ENCODE peak calls at places on chromosomes 11 and 22, in nine cellular contexts. One of them, this sample, is unnamed.

GRCh38 chr11:548700-549603 is 11.6 kb downstream of the LMNTD2 start:
- DNase-seq in Calu3: no peak
- DNase-seq in HFFc6: no peak
- DNase-seq in T-cell: no peak
- DNase-seq in AG09309: no peak
- DNase-seq in nucleus accumbens: no peak
- DNase-seq in SHP77: no peak
- DNase-seq in cardiac muscle cell: no peak
- DNase-seq in neuronal stem cell: no peak
- DNase-seq in this sample: no peak

GRCh38 chr11:66070604-66071325 is 693 bp downstream of the PACS1 start:
- DNase-seq in Calu3: peak; percentile 30
- DNase-seq in HFFc6: peak; percentile 19
- DNase-seq in T-cell: no peak
- DNase-seq in AG09309: no peak
- DNase-seq in nucleus accumbens: peak; percentile 19
- DNase-seq in SHP77: no peak
- DNase-seq in cardiac muscle cell: peak; percentile 57
- DNase-seq in neuronal stem cell: no peak
- DNase-seq in this sample: no peak

GRCh38 chr11:119101759-119102423 is at the start of gene DPAGT1:
- DNase-seq in Calu3: peak; percentile 80
- DNase-seq in HFFc6: peak; percentile 97
- DNase-seq in T-cell: peak; percentile 78
- DNase-seq in AG09309: peak; percentile 82
- DNase-seq in nucleus accumbens: peak; percentile 87
- DNase-seq in SHP77: peak; percentile 97
- DNase-seq in cardiac muscle cell: peak; percentile 99
- DNase-seq in neuronal stem cell: peak; percentile 92
- DNase-seq in this sample: peak; percentile 84

GRCh38 chr22:25137577-25138525 is 61.8 kb upstream of the CRYBB3 start:
- DNase-seq in Calu3: no peak
- DNase-seq in HFFc6: no peak
- DNase-seq in T-cell: no peak
- DNase-seq in AG09309: no peak
- DNase-seq in nucleus accumbens: no peak
- DNase-seq in SHP77: no peak
- DNase-seq in cardiac muscle cell: no peak
- DNase-seq in neuronal stem cell: no peak
- DNase-seq in this sample: no peak

GRCh38 chr11:7969756-7970646 is 4.8 kb upstream of the NLRP10 start:
- DNase-seq in Calu3: no peak
- DNase-seq in HFFc6: peak; percentile 45
- DNase-seq in T-cell: no peak
- DNase-seq in AG09309: no peak
- DNase-seq in nucleus accumbens: no peak
- DNase-seq in SHP77: no peak
- DNase-seq in cardiac muscle cell: no peak
- DNase-seq in neuronal stem cell: no peak
- DNase-seq in this sample: no peak

GRCh38 chr22:16932577-16932976 is 75.4 kb downstream of the GAB4 start:
- DNase-seq in Calu3: no peak
- DNase-seq in HFFc6: no peak
- DNase-seq in T-cell: no peak
- DNase-seq in AG09309: no peak
- DNase-seq in nucleus accumbens: peak; percentile 1
- DNase-seq in SHP77: peak; percentile 32
- DNase-seq in cardiac muscle cell: no peak
- DNase-seq in neuronal stem cell: no peak
- DNase-seq in this sample: no peak

GRCh38 chr11:44855138-44855849 is 95.4 kb downstream of the TP53I11 start:
- DNase-seq in Calu3: no peak
- DNase-seq in HFFc6: no peak
- DNase-seq in T-cell: no peak
- DNase-seq in AG09309: no peak
- DNase-seq in nucleus accumbens: no peak
- DNase-seq in SHP77: no peak
- DNase-seq in cardiac muscle cell: no peak
- DNase-seq in neuronal stem cell: no peak
- DNase-seq in this sample: no peak

GRCh38 chr22:47129902-47130301 is 367.5 kb downstream of the TBC1D22A start:
- DNase-seq in Calu3: peak; percentile 86
- DNase-seq in HFFc6: no peak
- DNase-seq in T-cell: no peak
- DNase-seq in AG09309: no peak
- DNase-seq in nucleus accumbens: no peak
- DNase-seq in SHP77: no peak
- DNase-seq in cardiac muscle cell: no peak
- DNase-seq in neuronal stem cell: no peak
- DNase-seq in this sample: no peak

GRCh38 chr22:48870436-48870835 is 957.2 kb downstream of the BRD1 start:
- DNase-seq in Calu3: no peak
- DNase-seq in HFFc6: no peak
- DNase-seq in T-cell: no peak
- DNase-seq in AG09309: no peak
- DNase-seq in nucleus accumbens: no peak
- DNase-seq in SHP77: no peak
- DNase-seq in cardiac muscle cell: no peak
- DNase-seq in neuronal stem cell: no peak
- DNase-seq in this sample: no peak

GRCh38 chr11:118918686-118919280 is 6.9 kb downstream of the BCL9L start:
- DNase-seq in Calu3: no peak
- DNase-seq in HFFc6: no peak
- DNase-seq in T-cell: no peak
- DNase-seq in AG09309: no peak
- DNase-seq in nucleus accumbens: no peak
- DNase-seq in SHP77: no peak
- DNase-seq in cardiac muscle cell: peak; percentile 81
- DNase-seq in neuronal stem cell: no peak
- DNase-seq in this sample: peak; percentile 32

GRCh38 chr11:69911310-69912160 is 92.3 kb upstream of the FGF3 start:
- DNase-seq in Calu3: no peak
- DNase-seq in HFFc6: no peak
- DNase-seq in T-cell: no peak
- DNase-seq in AG09309: no peak
- DNase-seq in nucleus accumbens: no peak
- DNase-seq in SHP77: no peak
- DNase-seq in cardiac muscle cell: no peak
- DNase-seq in neuronal stem cell: no peak
- DNase-seq in this sample: no peak

GRCh38 chr22:49937758-49938564 is 19.5 kb downstream of the CRELD2 start:
- DNase-seq in Calu3: no peak
- DNase-seq in HFFc6: no peak
- DNase-seq in T-cell: no peak
- DNase-seq in AG09309: no peak
- DNase-seq in nucleus accumbens: peak; percentile 68
- DNase-seq in SHP77: no peak
- DNase-seq in cardiac muscle cell: peak; percentile 32
- DNase-seq in neuronal stem cell: no peak
- DNase-seq in this sample: no peak

GRCh38 chr11:255816-256215 is 19.0 kb downstream of the PSMD13 start:
- DNase-seq in Calu3: no peak
- DNase-seq in HFFc6: no peak
- DNase-seq in T-cell: no peak
- DNase-seq in AG09309: no peak
- DNase-seq in nucleus accumbens: no peak
- DNase-seq in SHP77: no peak
- DNase-seq in cardiac muscle cell: no peak
- DNase-seq in neuronal stem cell: no peak
- DNase-seq in this sample: no peak

GRCh38 chr22:36386900-36387663 is 685 bp downstream of the MYH9 start:
- DNase-seq in Calu3: peak; percentile 59
- DNase-seq in HFFc6: no peak
- DNase-seq in T-cell: no peak
- DNase-seq in AG09309: no peak
- DNase-seq in nucleus accumbens: no peak
- DNase-seq in SHP77: no peak
- DNase-seq in cardiac muscle cell: no peak
- DNase-seq in neuronal stem cell: no peak
- DNase-seq in this sample: no peak